ENCODE peak calls at places on chromosomes 13 and 19, in six cellular contexts. One of them, this sample, is unnamed.

GRCh38 chr19:46902402-46902766 is 41.6 kb downstream of the ARHGAP35 start:
- DNase-seq in H54: no peak
- DNase-seq in NCI-H1105: no peak
- DNase-seq in AG10803: peak
- DNase-seq in stimulated activated CD4-positive, alpha-beta T cell treated with anti-CD3 and anti-CD28 coated beads, Interleukin-1b, Interleukin-23, amount 100 ng/mL, for 1 hour: no peak
- DNase-seq in DMS153: no peak
- DNase-seq in this sample: no peak

GRCh38 chr13:39462456-39462855 is 140.5 kb downstream of the LHFPL6 start:
- DNase-seq in H54: no peak
- DNase-seq in NCI-H1105: no peak
- DNase-seq in AG10803: peak
- DNase-seq in stimulated activated CD4-positive, alpha-beta T cell treated with anti-CD3 and anti-CD28 coated beads, Interleukin-1b, Interleukin-23, amount 100 ng/mL, for 1 hour: no peak
- DNase-seq in DMS153: peak
- DNase-seq in this sample: peak

GRCh38 chr13:45728759-45729158 is 26.6 kb downstream of the CBY2 start:
- DNase-seq in H54: peak
- DNase-seq in NCI-H1105: no peak
- DNase-seq in AG10803: no peak
- DNase-seq in stimulated activated CD4-positive, alpha-beta T cell treated with anti-CD3 and anti-CD28 coated beads, Interleukin-1b, Interleukin-23, amount 100 ng/mL, for 1 hour: no peak
- DNase-seq in DMS153: no peak
- DNase-seq in this sample: no peak

GRCh38 chr13:34466301-34466700 is 475.8 kb upstream of the NBEA start:
- DNase-seq in H54: no peak
- DNase-seq in NCI-H1105: no peak
- DNase-seq in AG10803: no peak
- DNase-seq in stimulated activated CD4-positive, alpha-beta T cell treated with anti-CD3 and anti-CD28 coated beads, Interleukin-1b, Interleukin-23, amount 100 ng/mL, for 1 hour: no peak
- DNase-seq in DMS153: no peak
- DNase-seq in this sample: no peak

GRCh38 chr19:14003279-14004051 is 2.7 kb downstream of the RFX1 start:
- DNase-seq in H54: no peak
- DNase-seq in NCI-H1105: no peak
- DNase-seq in AG10803: peak
- DNase-seq in stimulated activated CD4-positive, alpha-beta T cell treated with anti-CD3 and anti-CD28 coated beads, Interleukin-1b, Interleukin-23, amount 100 ng/mL, for 1 hour: no peak
- DNase-seq in DMS153: no peak
- DNase-seq in this sample: no peak

GRCh38 chr13:40379794-40380608 is 286.4 kb downstream of the FOXO1 start:
- DNase-seq in H54: no peak
- DNase-seq in NCI-H1105: no peak
- DNase-seq in AG10803: no peak
- DNase-seq in stimulated activated CD4-positive, alpha-beta T cell treated with anti-CD3 and anti-CD28 coated beads, Interleukin-1b, Interleukin-23, amount 100 ng/mL, for 1 hour: no peak
- DNase-seq in DMS153: no peak
- DNase-seq in this sample: no peak

GRCh38 chr19:39038098-39038497 is 5.7 kb upstream of the FBXO27 start:
- DNase-seq in H54: peak
- DNase-seq in NCI-H1105: no peak
- DNase-seq in AG10803: peak
- DNase-seq in stimulated activated CD4-positive, alpha-beta T cell treated with anti-CD3 and anti-CD28 coated beads, Interleukin-1b, Interleukin-23, amount 100 ng/mL, for 1 hour: no peak
- DNase-seq in DMS153: peak
- DNase-seq in this sample: peak

GRCh38 chr13:34776984-34777913 is 164.8 kb upstream of the NBEA start:
- DNase-seq in H54: no peak
- DNase-seq in NCI-H1105: no peak
- DNase-seq in AG10803: no peak
- DNase-seq in stimulated activated CD4-positive, alpha-beta T cell treated with anti-CD3 and anti-CD28 coated beads, Interleukin-1b, Interleukin-23, amount 100 ng/mL, for 1 hour: no peak
- DNase-seq in DMS153: no peak
- DNase-seq in this sample: no peak

GRCh38 chr13:26965058-26965380 is 204.4 kb upstream of the GPR12 start:
- DNase-seq in H54: no peak
- DNase-seq in NCI-H1105: no peak
- DNase-seq in AG10803: no peak
- DNase-seq in stimulated activated CD4-positive, alpha-beta T cell treated with anti-CD3 and anti-CD28 coated beads, Interleukin-1b, Interleukin-23, amount 100 ng/mL, for 1 hour: no peak
- DNase-seq in DMS153: peak
- DNase-seq in this sample: no peak

GRCh38 chr19:51333836-51334460 is 8.0 kb downstream of the VSIG10L start:
- DNase-seq in H54: no peak
- DNase-seq in NCI-H1105: no peak
- DNase-seq in AG10803: no peak
- DNase-seq in stimulated activated CD4-positive, alpha-beta T cell treated with anti-CD3 and anti-CD28 coated beads, Interleukin-1b, Interleukin-23, amount 100 ng/mL, for 1 hour: no peak
- DNase-seq in DMS153: no peak
- DNase-seq in this sample: no peak

GRCh38 chr13:21443171-21443570 is 15.9 kb downstream of the ZDHHC20 start:
- DNase-seq in H54: no peak
- DNase-seq in NCI-H1105: no peak
- DNase-seq in AG10803: no peak
- DNase-seq in stimulated activated CD4-positive, alpha-beta T cell treated with anti-CD3 and anti-CD28 coated beads, Interleukin-1b, Interleukin-23, amount 100 ng/mL, for 1 hour: no peak
- DNase-seq in DMS153: no peak
- DNase-seq in this sample: no peak

GRCh38 chr13:54185785-54186184 is 1157.2 kb downstream of the OLFM4 start:
- DNase-seq in H54: no peak
- DNase-seq in NCI-H1105: no peak
- DNase-seq in AG10803: no peak
- DNase-seq in stimulated activated CD4-positive, alpha-beta T cell treated with anti-CD3 and anti-CD28 coated beads, Interleukin-1b, Interleukin-23, amount 100 ng/mL, for 1 hour: no peak
- DNase-seq in DMS153: no peak
- DNase-seq in this sample: no peak

GRCh38 chr13:87123987-87124784 is 547.0 kb upstream of the SLITRK5 start:
- DNase-seq in H54: peak
- DNase-seq in NCI-H1105: no peak
- DNase-seq in AG10803: peak
- DNase-seq in stimulated activated CD4-positive, alpha-beta T cell treated with anti-CD3 and anti-CD28 coated beads, Interleukin-1b, Interleukin-23, amount 100 ng/mL, for 1 hour: no peak
- DNase-seq in DMS153: peak
- DNase-seq in this sample: peak

GRCh38 chr19:40578442-40578908 is 1.8 kb downstream of the SHKBP1 start:
- DNase-seq in H54: no peak
- DNase-seq in NCI-H1105: no peak
- DNase-seq in AG10803: no peak
- DNase-seq in stimulated activated CD4-positive, alpha-beta T cell treated with anti-CD3 and anti-CD28 coated beads, Interleukin-1b, Interleukin-23, amount 100 ng/mL, for 1 hour: no peak
- DNase-seq in DMS153: peak
- DNase-seq in this sample: no peak

GRCh38 chr19:6224308-6224675 is 55.5 kb downstream of the MLLT1 start:
- DNase-seq in H54: no peak
- DNase-seq in NCI-H1105: no peak
- DNase-seq in AG10803: no peak
- DNase-seq in stimulated activated CD4-positive, alpha-beta T cell treated with anti-CD3 and anti-CD28 coated beads, Interleukin-1b, Interleukin-23, amount 100 ng/mL, for 1 hour: no peak
- DNase-seq in DMS153: no peak
- DNase-seq in this sample: no peak

GRCh38 chr13:49444517-49445395 is 682 bp downstream of the SETDB2 start:
- DNase-seq in H54: no peak
- DNase-seq in NCI-H1105: no peak
- DNase-seq in AG10803: peak
- DNase-seq in stimulated activated CD4-positive, alpha-beta T cell treated with anti-CD3 and anti-CD28 coated beads, Interleukin-1b, Interleukin-23, amount 100 ng/mL, for 1 hour: no peak
- DNase-seq in DMS153: no peak
- DNase-seq in this sample: peak

GRCh38 chr13:21483748-21484147 is 24.6 kb upstream of the ZDHHC20 start:
- DNase-seq in H54: no peak
- DNase-seq in NCI-H1105: no peak
- DNase-seq in AG10803: no peak
- DNase-seq in stimulated activated CD4-positive, alpha-beta T cell treated with anti-CD3 and anti-CD28 coated beads, Interleukin-1b, Interleukin-23, amount 100 ng/mL, for 1 hour: no peak
- DNase-seq in DMS153: no peak
- DNase-seq in this sample: no peak

GRCh38 chr13:30766234-30766633 is 30.9 kb downstream of the ALOX5AP start:
- DNase-seq in H54: no peak
- DNase-seq in NCI-H1105: no peak
- DNase-seq in AG10803: no peak
- DNase-seq in stimulated activated CD4-positive, alpha-beta T cell treated with anti-CD3 and anti-CD28 coated beads, Interleukin-1b, Interleukin-23, amount 100 ng/mL, for 1 hour: no peak
- DNase-seq in DMS153: no peak
- DNase-seq in this sample: no peak

GRCh38 chr19:39802958-39803357 is 24.3 kb downstream of the LEUTX start:
- DNase-seq in H54: no peak
- DNase-seq in NCI-H1105: no peak
- DNase-seq in AG10803: no peak
- DNase-seq in stimulated activated CD4-positive, alpha-beta T cell treated with anti-CD3 and anti-CD28 coated beads, Interleukin-1b, Interleukin-23, amount 100 ng/mL, for 1 hour: no peak
- DNase-seq in DMS153: no peak
- DNase-seq in this sample: no peak

GRCh38 chr13:75963318-75963717 is 327.2 kb downstream of the LMO7 start:
- DNase-seq in H54: no peak
- DNase-seq in NCI-H1105: no peak
- DNase-seq in AG10803: peak
- DNase-seq in stimulated activated CD4-positive, alpha-beta T cell treated with anti-CD3 and anti-CD28 coated beads, Interleukin-1b, Interleukin-23, amount 100 ng/mL, for 1 hour: no peak
- DNase-seq in DMS153: peak
- DNase-seq in this sample: no peak

GRCh38 chr19:14561832-14562351 is 10.0 kb downstream of the NDUFB7 start:
- DNase-seq in H54: no peak
- DNase-seq in NCI-H1105: no peak
- DNase-seq in AG10803: no peak
- DNase-seq in stimulated activated CD4-positive, alpha-beta T cell treated with anti-CD3 and anti-CD28 coated beads, Interleukin-1b, Interleukin-23, amount 100 ng/mL, for 1 hour: no peak
- DNase-seq in DMS153: no peak
- DNase-seq in this sample: peak

GRCh38 chr13:35712907-35713685 is 236.6 kb upstream of the MAB21L1 start:
- DNase-seq in H54: no peak
- DNase-seq in NCI-H1105: no peak
- DNase-seq in AG10803: peak
- DNase-seq in stimulated activated CD4-positive, alpha-beta T cell treated with anti-CD3 and anti-CD28 coated beads, Interleukin-1b, Interleukin-23, amount 100 ng/mL, for 1 hour: no peak
- DNase-seq in DMS153: no peak
- DNase-seq in this sample: peak

GRCh38 chr13:33676700-33677048 is 141.3 kb upstream of the RFC3 start:
- DNase-seq in H54: peak
- DNase-seq in NCI-H1105: no peak
- DNase-seq in AG10803: peak
- DNase-seq in stimulated activated CD4-positive, alpha-beta T cell treated with anti-CD3 and anti-CD28 coated beads, Interleukin-1b, Interleukin-23, amount 100 ng/mL, for 1 hour: no peak
- DNase-seq in DMS153: peak
- DNase-seq in this sample: peak

GRCh38 chr13:91639316-91639715 is 240.9 kb downstream of the GPC5 start:
- DNase-seq in H54: no peak
- DNase-seq in NCI-H1105: no peak
- DNase-seq in AG10803: no peak
- DNase-seq in stimulated activated CD4-positive, alpha-beta T cell treated with anti-CD3 and anti-CD28 coated beads, Interleukin-1b, Interleukin-23, amount 100 ng/mL, for 1 hour: no peak
- DNase-seq in DMS153: no peak
- DNase-seq in this sample: no peak

GRCh38 chr13:34435338-34435737 is 506.7 kb upstream of the NBEA start:
- DNase-seq in H54: no peak
- DNase-seq in NCI-H1105: no peak
- DNase-seq in AG10803: peak
- DNase-seq in stimulated activated CD4-positive, alpha-beta T cell treated with anti-CD3 and anti-CD28 coated beads, Interleukin-1b, Interleukin-23, amount 100 ng/mL, for 1 hour: no peak
- DNase-seq in DMS153: no peak
- DNase-seq in this sample: no peak

GRCh38 chr19:38389101-38389925 is 816 bp downstream of the SPRED3 start:
- DNase-seq in H54: peak
- DNase-seq in NCI-H1105: peak
- DNase-seq in AG10803: peak
- DNase-seq in stimulated activated CD4-positive, alpha-beta T cell treated with anti-CD3 and anti-CD28 coated beads, Interleukin-1b, Interleukin-23, amount 100 ng/mL, for 1 hour: no peak
- DNase-seq in DMS153: peak
- DNase-seq in this sample: peak

GRCh38 chr13:51539887-51540286 is 44.4 kb upstream of the WDFY2 start:
- DNase-seq in H54: no peak
- DNase-seq in NCI-H1105: no peak
- DNase-seq in AG10803: peak
- DNase-seq in stimulated activated CD4-positive, alpha-beta T cell treated with anti-CD3 and anti-CD28 coated beads, Interleukin-1b, Interleukin-23, amount 100 ng/mL, for 1 hour: no peak
- DNase-seq in DMS153: no peak
- DNase-seq in this sample: peak

GRCh38 chr13:20053891-20054290 is 95.4 kb downstream of the ZMYM2 start:
- DNase-seq in H54: no peak
- DNase-seq in NCI-H1105: no peak
- DNase-seq in AG10803: no peak
- DNase-seq in stimulated activated CD4-positive, alpha-beta T cell treated with anti-CD3 and anti-CD28 coated beads, Interleukin-1b, Interleukin-23, amount 100 ng/mL, for 1 hour: no peak
- DNase-seq in DMS153: no peak
- DNase-seq in this sample: no peak

GRCh38 chr13:50421457-50422130 is 406.4 kb downstream of the KCNRG start:
- DNase-seq in H54: no peak
- DNase-seq in NCI-H1105: no peak
- DNase-seq in AG10803: peak
- DNase-seq in stimulated activated CD4-positive, alpha-beta T cell treated with anti-CD3 and anti-CD28 coated beads, Interleukin-1b, Interleukin-23, amount 100 ng/mL, for 1 hour: no peak
- DNase-seq in DMS153: no peak
- DNase-seq in this sample: peak

GRCh38 chr19:41541990-41542584 is 33.9 kb upstream of the CEACAM21 start:
- DNase-seq in H54: no peak
- DNase-seq in NCI-H1105: peak
- DNase-seq in AG10803: peak
- DNase-seq in stimulated activated CD4-positive, alpha-beta T cell treated with anti-CD3 and anti-CD28 coated beads, Interleukin-1b, Interleukin-23, amount 100 ng/mL, for 1 hour: peak
- DNase-seq in DMS153: peak
- DNase-seq in this sample: no peak

GRCh38 chr19:31354919-31355318 is 5.7 kb upstream of the TSHZ3 start:
- DNase-seq in H54: no peak
- DNase-seq in NCI-H1105: no peak
- DNase-seq in AG10803: no peak
- DNase-seq in stimulated activated CD4-positive, alpha-beta T cell treated with anti-CD3 and anti-CD28 coated beads, Interleukin-1b, Interleukin-23, amount 100 ng/mL, for 1 hour: no peak
- DNase-seq in DMS153: no peak
- DNase-seq in this sample: no peak

GRCh38 chr13:89066868-89067466 is 1395.8 kb downstream of the SLITRK5 start:
- DNase-seq in H54: peak
- DNase-seq in NCI-H1105: no peak
- DNase-seq in AG10803: peak
- DNase-seq in stimulated activated CD4-positive, alpha-beta T cell treated with anti-CD3 and anti-CD28 coated beads, Interleukin-1b, Interleukin-23, amount 100 ng/mL, for 1 hour: no peak
- DNase-seq in DMS153: peak
- DNase-seq in this sample: peak

GRCh38 chr13:37618554-37618953 is 20.0 kb upstream of the POSTN start:
- DNase-seq in H54: no peak
- DNase-seq in NCI-H1105: no peak
- DNase-seq in AG10803: peak
- DNase-seq in stimulated activated CD4-positive, alpha-beta T cell treated with anti-CD3 and anti-CD28 coated beads, Interleukin-1b, Interleukin-23, amount 100 ng/mL, for 1 hour: no peak
- DNase-seq in DMS153: no peak
- DNase-seq in this sample: peak

GRCh38 chr19:13441810-13442512 is 64.3 kb downstream of the CACNA1A start:
- DNase-seq in H54: peak
- DNase-seq in NCI-H1105: no peak
- DNase-seq in AG10803: peak
- DNase-seq in stimulated activated CD4-positive, alpha-beta T cell treated with anti-CD3 and anti-CD28 coated beads, Interleukin-1b, Interleukin-23, amount 100 ng/mL, for 1 hour: no peak
- DNase-seq in DMS153: no peak
- DNase-seq in this sample: peak

GRCh38 chr19:42421591-42422031 is 5.6 kb downstream of the LIPE start:
- DNase-seq in H54: no peak
- DNase-seq in NCI-H1105: no peak
- DNase-seq in AG10803: no peak
- DNase-seq in stimulated activated CD4-positive, alpha-beta T cell treated with anti-CD3 and anti-CD28 coated beads, Interleukin-1b, Interleukin-23, amount 100 ng/mL, for 1 hour: no peak
- DNase-seq in DMS153: no peak
- DNase-seq in this sample: no peak

GRCh38 chr19:3463959-3464796 is 16.1 kb downstream of the SMIM24 start:
- DNase-seq in H54: no peak
- DNase-seq in NCI-H1105: no peak
- DNase-seq in AG10803: no peak
- DNase-seq in stimulated activated CD4-positive, alpha-beta T cell treated with anti-CD3 and anti-CD28 coated beads, Interleukin-1b, Interleukin-23, amount 100 ng/mL, for 1 hour: no peak
- DNase-seq in DMS153: no peak
- DNase-seq in this sample: no peak

GRCh38 chr13:62721893-62722292 is 1306.2 kb upstream of the PCDH20 start:
- DNase-seq in H54: no peak
- DNase-seq in NCI-H1105: no peak
- DNase-seq in AG10803: no peak
- DNase-seq in stimulated activated CD4-positive, alpha-beta T cell treated with anti-CD3 and anti-CD28 coated beads, Interleukin-1b, Interleukin-23, amount 100 ng/mL, for 1 hour: no peak
- DNase-seq in DMS153: no peak
- DNase-seq in this sample: no peak